ENCODE peak calls at places on chromosomes 5 and 9, in nine cellular contexts. F, X, B, D, Q, Z, L, P and V are unnamed samples.

GRCh38 chr5:56301041-56301440 is 67.9 kb upstream of the ANKRD55 start:
- DNase-seq in F (no peak), X (no peak), B (no peak), D (no peak), Q (no peak), Z (no peak), L (no peak), P (no peak), V (peak; percentile 32)

GRCh38 chr5:97840643-97841042 is 657.6 kb upstream of the RIOK2 start:
- DNase-seq in F (no peak), X (no peak), B (no peak), D (no peak), Q (no peak), Z (no peak), L (no peak), P (no peak), V (no peak)

GRCh38 chr5:154444559-154445421 is 1.0 kb upstream of the SAP30L start:
- DNase-seq in F (peak; percentile 60), X (no peak), B (peak; percentile 57), D (no peak), Q (no peak), Z (no peak), L (peak; percentile 86), P (peak; percentile 27), V (no peak)

GRCh38 chr5:154449786-154450185 is 4.0 kb downstream of the SAP30L start:
- DNase-seq in F (no peak), X (no peak), B (no peak), D (no peak), Q (no peak), Z (no peak), L (no peak), P (no peak), V (no peak)

GRCh38 chr9:125446581-125447094 is 185.0 kb downstream of the GAPVD1 start:
- DNase-seq in F (no peak), X (no peak), B (no peak), D (no peak), Q (no peak), Z (no peak), L (no peak), P (no peak), V (no peak)

GRCh38 chr5:96338089-96338488 is 95.0 kb downstream of the PCSK1 start:
- DNase-seq in F (no peak), X (no peak), B (no peak), D (no peak), Q (no peak), Z (no peak), L (no peak), P (no peak), V (no peak)

GRCh38 chr5:119328753-119329602 is 26.8 kb upstream of the TNFAIP8 start:
- DNase-seq in F (no peak), X (no peak), B (no peak), D (no peak), Q (no peak), Z (no peak), L (no peak), P (no peak), V (peak; percentile 77)

GRCh38 chr5:173625261-173625660 is 8.8 kb upstream of the BOD1 start:
- DNase-seq in F (no peak), X (no peak), B (no peak), D (no peak), Q (no peak), Z (no peak), L (no peak), P (no peak), V (no peak)

GRCh38 chr5:1641560-1642166 is 117.9 kb upstream of the LPCAT1 start:
- DNase-seq in F (peak; percentile 96), X (peak; percentile 82), B (peak; percentile 82), D (peak; percentile 86), Q (peak; percentile 90), Z (peak; percentile 83), L (peak; percentile 90), P (peak; percentile 81), V (peak; percentile 82)

GRCh38 chr5:126984632-126985031 is 45.7 kb downstream of the MARCHF3 start:
- DNase-seq in F (no peak), X (no peak), B (no peak), D (no peak), Q (no peak), Z (no peak), L (no peak), P (no peak), V (no peak)

GRCh38 chr9:3330792-3331420 is 194.9 kb downstream of the RFX3 start:
- DNase-seq in F (no peak), X (no peak), B (no peak), D (no peak), Q (no peak), Z (no peak), L (no peak), P (no peak), V (no peak)

GRCh38 chr5:68037541-68037940 is 178.0 kb upstream of the PIK3R1 start:
- DNase-seq in F (no peak), X (no peak), B (no peak), D (no peak), Q (no peak), Z (no peak), L (no peak), P (no peak), V (no peak)

GRCh38 chr9:72980600-72981265 is 27.9 kb upstream of the ALDH1A1 start:
- DNase-seq in F (no peak), X (peak; percentile 80), B (no peak), D (no peak), Q (no peak), Z (no peak), L (no peak), P (no peak), V (no peak)

GRCh38 chr9:92954078-92954861 is 6.9 kb downstream of the FGD3 start:
- DNase-seq in F (no peak), X (no peak), B (no peak), D (peak; percentile 71), Q (no peak), Z (peak; percentile 44), L (peak; percentile 74), P (no peak), V (peak; percentile 48)

GRCh38 chr5:68239485-68239884 is 23.9 kb downstream of the PIK3R1 start:
- DNase-seq in F (peak; percentile 16), X (peak; percentile 94), B (peak; percentile 72), D (peak; percentile 63), Q (peak; percentile 95), Z (no peak), L (peak; percentile 92), P (no peak), V (peak; percentile 50)

DNA sequence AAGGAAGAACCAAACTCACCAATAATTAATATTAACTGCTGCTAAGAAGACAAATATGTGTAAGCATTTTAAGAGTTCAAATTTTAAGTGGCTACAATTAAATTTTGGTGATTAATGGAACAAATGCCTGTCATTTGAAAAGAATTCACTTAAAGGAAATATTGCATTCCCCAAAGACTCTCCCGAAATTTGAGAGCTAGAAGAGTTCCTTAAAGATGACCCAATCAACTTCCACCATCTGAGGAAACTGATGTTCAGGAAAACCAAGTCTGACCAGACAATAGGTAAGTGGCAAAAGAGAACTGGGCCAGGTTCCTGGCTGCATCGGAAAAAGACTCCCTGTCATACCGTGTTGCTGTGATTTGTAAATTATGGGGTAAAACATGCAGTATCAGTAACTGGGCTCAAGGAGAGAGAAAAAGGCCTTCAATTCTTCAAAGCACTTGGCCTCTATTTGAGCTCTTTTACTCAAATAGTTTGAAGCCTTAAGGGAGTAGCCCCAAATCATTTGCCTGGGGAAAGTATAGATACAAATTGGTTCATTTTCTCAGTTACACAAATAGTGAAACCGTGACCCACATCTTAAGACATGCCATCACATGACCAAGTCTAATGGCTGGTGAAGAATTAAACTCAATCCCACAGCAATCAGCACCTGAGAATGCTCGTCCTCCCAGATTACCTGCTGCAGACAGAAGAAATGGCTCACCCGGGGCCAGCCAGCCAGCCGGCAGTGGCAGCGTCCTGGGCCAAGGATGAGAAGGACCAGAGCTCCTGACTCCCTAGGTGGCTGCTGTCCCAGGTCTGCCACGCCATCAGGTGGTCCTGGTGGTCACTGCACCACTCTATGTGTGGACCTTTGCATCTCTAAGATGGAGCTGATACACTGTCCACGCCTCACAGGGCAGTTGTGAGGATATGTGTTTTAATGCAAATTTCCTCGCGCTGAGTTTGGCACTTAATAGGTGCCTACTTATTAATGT is 162.9 kb downstream of the TTLL11 start:
- DNase-seq in F (peak; percentile 81), X (peak; percentile 5), B (peak; percentile 54), D (no peak), Q (no peak), Z (peak; percentile 10), L (no peak), P (peak; percentile 14), V (no peak)
- TF ChIP-seq CTCF in F (peak; percentile 91), X (peak; percentile 78), B (peak; percentile 48), D (no peak), Q (no peak), Z (peak; percentile 38), L (no peak), P (peak; percentile 42), V (no peak)

GRCh38 chr5:113231653-113232000 is 203.2 kb downstream of the TSSK1B start:
- DNase-seq in F (no peak), X (no peak), B (no peak), D (no peak), Q (no peak), Z (no peak), L (no peak), P (no peak), V (no peak)
- H3K4me1 ChIP-seq in F (peaks cover 33% of the 10 kb centered on the region), X (no peaks in the 10 kb centered on the region), B (peaks cover 8% of the 10 kb centered on the region), D (no peaks in the 10 kb centered on the region), Q (peaks cover 11% of the 10 kb centered on the region), Z (peaks cover 53% of the 10 kb centered on the region), L (peaks cover 22% of the 10 kb centered on the region), P (no peaks in the 10 kb centered on the region), V (no peaks in the 10 kb centered on the region)

GRCh38 chr5:14807471-14807870 is 64.1 kb downstream of the ANKH start:
- DNase-seq in F (no peak), X (no peak), B (no peak), D (no peak), Q (no peak), Z (no peak), L (no peak), P (no peak), V (no peak)

GRCh38 chr5:14810282-14810681 is 61.3 kb downstream of the ANKH start:
- DNase-seq in F (no peak), X (no peak), B (no peak), D (no peak), Q (no peak), Z (no peak), L (no peak), P (no peak), V (no peak)

GRCh38 chr5:14802541-14802940 is 69.0 kb downstream of the ANKH start:
- DNase-seq in F (no peak), X (no peak), B (no peak), D (no peak), Q (no peak), Z (no peak), L (no peak), P (no peak), V (no peak)

GRCh38 chr5:14809369-14810144 is 62.0 kb downstream of the ANKH start:
- DNase-seq in F (no peak), X (peak; percentile 65), B (no peak), D (peak; percentile 39), Q (peak; percentile 73), Z (peak; percentile 79), L (peak; percentile 81), P (peak; percentile 16), V (no peak)

GRCh38 chr5:14806452-14806851 is 65.1 kb downstream of the ANKH start:
- DNase-seq in F (no peak), X (no peak), B (no peak), D (no peak), Q (peak; percentile 72), Z (no peak), L (no peak), P (no peak), V (peak; percentile 40)
- TF ChIP-seq POLR2AphosphoS5 in F (no peak), X (no peak), B (no peak), D (no peak), Q (no peak), Z (no peak), L (no peak), P (no peak), V (peak; percentile 75)

GRCh38 chr5:38249286-38249685 is 9.1 kb upstream of the EGFLAM start:
- DNase-seq in F (no peak), X (no peak), B (no peak), D (no peak), Q (no peak), Z (no peak), L (no peak), P (no peak), V (no peak)
- TF ChIP-seq CTCF in F (no peak), X (no peak), B (no peak), D (no peak), Q (no peak), Z (no peak), L (no peak), P (no peak), V (no peak)